ENCODE peak calls at places on chromosomes 3 and 15, in eight cellular contexts. Q is tibial artery, D is stomach, F is psoas muscle, L is GM06990, E is mucosa of descending colon, C is ovary, N is foreskin fibroblast. H is an unnamed sample.
A peak's percentile ranks its signal among the peaks of the same experiment; 100 is the strongest.

GRCh38 chr3:141248064-141248463 is 16.4 kb downstream of the PXYLP1 start:
- DNase-seq in D (no peak), E (no peak), Q (no peak), C (no peak), F (no peak), N (no peak), L (no peak), H (no peak)

GRCh38 chr3:172246107-172246870 is 202.0 kb downstream of the GHSR start:
- DNase-seq in E (no peak), L (no peak), Q (no peak), F (no peak), N (no peak), D (peak; percentile 68), C (no peak), H (no peak)

GRCh38 chr3:153894857-153895256 is 226.3 kb upstream of the ARHGEF26 start:
- DNase-seq in N (no peak), Q (no peak), D (no peak), E (no peak), F (no peak), C (no peak), L (no peak), H (no peak)

GRCh38 chr3:195057716-195058115 is 213.2 kb downstream of the XXYLT1 start:
- DNase-seq in N (no peak), F (peak; percentile 16), E (peak; percentile 16), Q (no peak), D (no peak), C (no peak), L (no peak), H (no peak)

GRCh38 chr3:43190682-43191081 is 84.8 kb upstream of the POMGNT2 start:
- DNase-seq in N (peak; percentile 82), E (no peak), F (no peak), Q (no peak), D (no peak), C (no peak), L (no peak), H (peak; percentile 77)

GRCh38 chr15:63083046-63083445 is 38.6 kb upstream of the LACTB start:
- DNase-seq in N (no peak), E (no peak), L (no peak), F (no peak), D (no peak), C (no peak), Q (no peak), H (no peak)

GRCh38 chr3:36729204-36730056 is 34.9 kb downstream of the DCLK3 start:
- DNase-seq in N (peak; percentile 75), L (no peak), F (no peak), E (no peak), Q (no peak), C (no peak), D (no peak), H (peak; percentile 66)

GRCh38 chr3:114994554-114995341 is 152.3 kb downstream of the ZBTB20 start:
- DNase-seq in D (no peak), C (no peak), E (no peak), Q (no peak), L (no peak), F (no peak), N (no peak), H (no peak)

GRCh38 chr15:80750591-80750990 is 28.6 kb upstream of the CEMIP start:
- DNase-seq in C (no peak), Q (no peak), L (no peak), E (no peak), N (no peak), D (no peak), F (no peak), H (peak; percentile 40)

GRCh38 chr15:39453500-39454073 is 127.3 kb upstream of the THBS1 start:
- DNase-seq in C (no peak), L (peak; percentile 23), F (no peak), D (no peak), E (no peak), Q (no peak), N (no peak), H (no peak)

GRCh38 chr3:132210476-132211346 is 106.5 kb upstream of the ACP3 start:
- DNase-seq in F (no peak), D (peak; percentile 63), Q (no peak), L (no peak), N (peak; percentile 36), E (peak; percentile 73), C (no peak), H (no peak)

GRCh38 chr3:6189384-6189783 is 671.5 kb upstream of the GRM7 start:
- DNase-seq in E (no peak), Q (no peak), L (no peak), F (no peak), D (no peak), C (no peak), N (no peak), H (no peak)

GRCh38 chr15:65355173-65355982 is 22.4 kb downstream of the IGDCC3 start:
- DNase-seq in F (no peak), Q (no peak), E (no peak), C (no peak), L (no peak), D (no peak), N (peak; percentile 14), H (no peak)

GRCh38 chr3:177604181-177604580 is 406.9 kb upstream of the TBL1XR1 start:
- DNase-seq in Q (no peak), C (no peak), N (no peak), E (no peak), F (no peak), L (no peak), D (no peak), H (no peak)

GRCh38 chr3:73365756-73366397 is 258.9 kb downstream of the PDZRN3 start:
- DNase-seq in E (peak; percentile 31), N (peak; percentile 75), Q (peak; percentile 85), D (no peak), L (no peak), C (peak; percentile 80), F (peak; percentile 80), H (peak; percentile 66)

GRCh38 chr3:10173926-10174435 is 9.3 kb downstream of the IRAK2 start:
- DNase-seq in F (peak; percentile 70), L (no peak), C (peak; percentile 50), E (no peak), Q (peak; percentile 95), N (peak; percentile 92), D (peak; percentile 41), H (peak; percentile 97)

GRCh38 chr3:139378587-139378986 is 10.9 kb downstream of the COPB2 start:
- DNase-seq in E (no peak), Q (no peak), C (no peak), L (no peak), D (no peak), F (no peak), N (peak; percentile 16), H (no peak)

GRCh38 chr15:100849021-100849831 is 30.4 kb upstream of the ALDH1A3 start:
- DNase-seq in F (peak; percentile 74), N (peak; percentile 62), C (peak; percentile 39), D (peak; percentile 37), Q (no peak), E (peak; percentile 76), L (peak; percentile 60), H (peak; percentile 40)
- TF ChIP-seq CTCF in F (peak; percentile 5), N (peak; percentile 27), C (no peak), D (peak; percentile 9), Q (no peak), E (no peak), L (peak; percentile 21), H (peak; percentile 28)

DNA sequence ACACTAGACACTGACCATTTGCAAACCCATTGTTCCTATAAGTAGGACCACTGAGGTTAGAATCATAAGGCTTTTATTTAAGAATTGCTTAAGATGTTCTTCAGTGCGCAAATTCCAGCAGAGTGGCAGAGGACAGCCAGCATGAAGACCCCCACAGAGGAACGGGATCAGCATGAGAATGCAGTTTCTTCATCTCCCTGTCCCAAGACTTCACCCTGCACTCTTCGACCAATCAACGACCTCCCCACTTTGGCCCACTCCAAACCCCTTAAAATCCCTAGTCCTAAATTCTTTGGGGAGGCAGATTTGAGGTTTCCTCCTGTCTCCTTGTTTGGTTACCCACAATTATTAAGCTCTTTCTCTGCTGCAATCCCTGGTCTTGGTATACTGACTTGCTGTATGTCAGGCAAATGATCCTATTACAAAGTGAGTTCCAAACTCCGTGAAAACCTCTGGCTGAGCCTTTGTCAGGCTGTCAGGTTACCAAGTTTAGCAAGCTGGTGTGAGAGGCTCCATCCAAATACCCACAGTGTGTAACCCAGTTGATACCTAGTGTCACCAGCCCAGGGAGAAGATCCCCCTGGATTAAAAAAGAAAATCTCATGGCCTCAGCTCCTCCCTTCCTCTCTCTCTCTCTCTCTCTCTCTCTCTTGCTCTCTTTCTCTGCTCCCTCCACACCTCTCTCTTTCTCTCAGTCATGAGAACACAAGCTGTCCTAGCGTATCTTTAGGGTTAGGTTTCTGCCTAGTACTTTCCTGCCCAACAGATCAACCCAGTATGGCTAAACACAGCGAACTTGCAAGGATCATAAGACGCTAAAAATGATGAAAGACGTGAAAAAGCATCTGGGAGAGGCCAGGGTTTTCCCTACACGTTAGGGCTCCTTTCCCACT is 15.8 kb upstream of the RBSN start:
- DNase-seq in F (no peak), E (no peak), N (no peak), C (no peak), L (no peak), D (no peak), Q (no peak), H (no peak)
- H3K4me3 ChIP-seq in F (no peak overlapping the region), E (no peak overlapping the region), N (no peak overlapping the region), C (no peak overlapping the region), L (no peak overlapping the region), D (no peak overlapping the region), Q (no peak overlapping the region), H (no peak overlapping the region)

DNA sequence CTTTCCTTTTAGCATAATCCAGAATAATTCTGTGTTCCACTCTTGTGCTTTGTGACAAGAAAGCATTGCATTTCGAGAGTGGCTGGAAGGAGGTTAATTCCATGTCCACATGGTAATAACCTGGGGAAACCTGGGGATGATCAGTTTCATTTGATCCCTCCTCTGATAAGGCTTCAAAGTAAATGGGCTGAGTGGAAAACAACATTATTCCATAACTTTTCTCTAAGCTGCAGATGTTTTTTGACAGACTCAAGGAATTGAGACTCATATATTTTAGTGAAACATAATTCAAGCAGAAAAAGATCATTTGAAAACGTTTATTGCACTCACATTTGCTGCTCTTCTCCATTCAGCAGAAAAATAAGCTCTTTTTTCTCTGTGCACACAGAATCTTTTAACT is 44.6 kb downstream of the ROBO2 start:
- DNase-seq in F (no peak), Q (no peak), D (no peak), E (no peak), L (no peak), N (no peak), C (no peak), H (no peak)
- TF ChIP-seq CTCF in F (no peak), Q (no peak), D (no peak), E (no peak), L (no peak), N (no peak), C (no peak), H (no peak)

GRCh38 chr15:52080031-52080430 is 32.5 kb downstream of the BCL2L10 start:
- DNase-seq in N (no peak), L (no peak), F (no peak), E (no peak), D (no peak), C (no peak), Q (no peak), H (peak; percentile 29)

GRCh38 chr15:52078876-52079700 is 33.5 kb downstream of the BCL2L10 start:
- DNase-seq in Q (peak; percentile 78), D (peak; percentile 89), C (peak; percentile 74), L (no peak), N (peak; percentile 71), F (peak; percentile 90), E (peak; percentile 89), H (peak; percentile 55)

GRCh38 chr15:52080993-52081392 is 31.6 kb downstream of the BCL2L10 start:
- DNase-seq in N (no peak), Q (no peak), F (no peak), D (no peak), C (no peak), E (no peak), L (no peak), H (no peak)

GRCh38 chr15:52076889-52077781 is 35.4 kb downstream of the BCL2L10 start:
- DNase-seq in Q (no peak), C (no peak), N (peak; percentile 90), D (no peak), F (no peak), E (peak; percentile 61), L (no peak), H (peak; percentile 75)

GRCh38 chr15:52078197-52078875 is 34.2 kb downstream of the BCL2L10 start:
- DNase-seq in E (no peak), D (no peak), F (no peak), Q (no peak), L (no peak), N (no peak), C (no peak), H (no peak)
- H3K4me3 ChIP-seq in E (no peak overlapping the region), D (no peak overlapping the region), F (no peak overlapping the region), Q (no peak overlapping the region), L (no peak overlapping the region), N (no peak overlapping the region), C (no peak overlapping the region), H (no peak overlapping the region)

H was measured in astrocyte of the spinal cord.